ENCODE peak calls at places on chromosomes 2 and 18, in seven cellular contexts. K, M, G, Z, Y, T and C are unnamed samples.

GRCh38 chr2:45452866-45453265 is 158.2 kb downstream of the SRBD1 start:
- DNase-seq in Z (peak; percentile 87), G (peak; percentile 89), M (no peak), Y (no peak), T (peak; percentile 95), K (no peak), C (no peak)

GRCh38 chr2:61520261-61520660 is 17.9 kb downstream of the XPO1 start:
- DNase-seq in M (peak; percentile 56), T (no peak), G (no peak), K (no peak), Y (no peak), Z (no peak), C (no peak)

GRCh38 chr2:26846334-26846863 is 1.5 kb upstream of the DPYSL5 start:
- DNase-seq in K (peak; percentile 80), Z (peak; percentile 31), T (peak; percentile 72), Y (peak; percentile 77), M (peak; percentile 67), G (peak; percentile 66), C (peak; percentile 83)

GRCh38 chr2:240139666-240140393 is 628 bp downstream of the OTOS start:
- DNase-seq in Z (no peak), K (peak; percentile 34), Y (no peak), M (no peak), G (no peak), T (no peak), C (no peak)

GRCh38 chr2:12456293-12457151 is 260.2 kb upstream of the TRIB2 start:
- DNase-seq in T (peak; percentile 100), Z (peak; percentile 99), G (peak; percentile 98), K (peak; percentile 95), Y (peak; percentile 85), M (peak; percentile 100), C (peak; percentile 24)

GRCh38 chr2:144357623-144358400 is 162.1 kb downstream of the ZEB2 start:
- DNase-seq in Y (peak; percentile 50), Z (peak; percentile 88), M (peak; percentile 84), T (peak; percentile 99), G (peak; percentile 99), K (no peak), C (peak; percentile 57)

GRCh38 chr18:30999887-31000628 is 42.5 kb downstream of the DSC3 start:
- DNase-seq in Y (no peak), K (no peak), T (no peak), M (no peak), Z (no peak), G (no peak), C (no peak)

GRCh38 chr18:28177828-28178635 is 1.1 kb upstream of the CDH2 start:
- DNase-seq in K (no peak), Y (no peak), T (peak; percentile 61), Z (no peak), G (peak; percentile 75), M (peak; percentile 58), C (peak; percentile 22)

GRCh38 chr18:30280861-30281470 is 761.6 kb downstream of the DSC3 start:
- DNase-seq in T (peak; percentile 49), M (peak; percentile 71), K (no peak), Z (peak; percentile 29), Y (peak; percentile 2), G (peak; percentile 41), C (no peak)

GRCh38 chr2:145985517-145985916 is 1465.6 kb upstream of the ZEB2 start:
- DNase-seq in G (peak; percentile 27), Y (no peak), T (no peak), K (no peak), Z (no peak), M (no peak), C (no peak)

GRCh38 chr18:25445430-25445829 is 93.5 kb upstream of the ZNF521 start:
- DNase-seq in M (no peak), Z (no peak), G (no peak), T (no peak), K (no peak), Y (no peak), C (no peak)

GRCh38 chr2:140808816-140809215 is 1322.0 kb downstream of the LRP1B start:
- DNase-seq in M (no peak), K (no peak), G (no peak), T (no peak), Z (no peak), Y (no peak), C (no peak)
- TF ChIP-seq CTCF in M (no peak), K (no peak), G (no peak), T (no peak), Z (no peak), Y (no peak), C (no peak)

DNA sequence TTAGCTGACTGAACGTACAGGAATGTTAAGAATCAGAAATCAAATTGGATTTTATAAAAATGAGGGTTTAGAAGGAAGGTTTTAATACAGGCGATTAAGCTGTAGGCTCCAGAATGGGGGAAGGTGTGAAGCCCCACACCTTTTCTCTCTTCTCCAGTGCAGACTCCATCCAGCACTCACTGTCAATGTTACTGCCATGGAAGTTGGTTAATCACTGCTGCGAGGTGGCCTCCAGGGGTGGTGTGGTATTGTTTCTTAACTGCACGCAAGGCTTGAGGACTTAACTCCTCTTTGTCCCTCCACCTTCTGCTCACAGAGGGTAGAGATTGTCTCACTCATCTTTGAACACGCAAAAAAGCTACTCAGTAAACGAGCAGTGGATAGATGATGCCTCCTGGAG is 26.9 kb upstream of the YWHAQ start:
- DNase-seq in Y (no peak), Z (no peak), M (no peak), K (no peak), G (no peak), T (no peak), C (no peak)
- TF ChIP-seq CTCF in Y (no peak), Z (peak; percentile 18), M (no peak), K (no peak), G (no peak), T (peak; percentile 16), C (no peak)

DNA sequence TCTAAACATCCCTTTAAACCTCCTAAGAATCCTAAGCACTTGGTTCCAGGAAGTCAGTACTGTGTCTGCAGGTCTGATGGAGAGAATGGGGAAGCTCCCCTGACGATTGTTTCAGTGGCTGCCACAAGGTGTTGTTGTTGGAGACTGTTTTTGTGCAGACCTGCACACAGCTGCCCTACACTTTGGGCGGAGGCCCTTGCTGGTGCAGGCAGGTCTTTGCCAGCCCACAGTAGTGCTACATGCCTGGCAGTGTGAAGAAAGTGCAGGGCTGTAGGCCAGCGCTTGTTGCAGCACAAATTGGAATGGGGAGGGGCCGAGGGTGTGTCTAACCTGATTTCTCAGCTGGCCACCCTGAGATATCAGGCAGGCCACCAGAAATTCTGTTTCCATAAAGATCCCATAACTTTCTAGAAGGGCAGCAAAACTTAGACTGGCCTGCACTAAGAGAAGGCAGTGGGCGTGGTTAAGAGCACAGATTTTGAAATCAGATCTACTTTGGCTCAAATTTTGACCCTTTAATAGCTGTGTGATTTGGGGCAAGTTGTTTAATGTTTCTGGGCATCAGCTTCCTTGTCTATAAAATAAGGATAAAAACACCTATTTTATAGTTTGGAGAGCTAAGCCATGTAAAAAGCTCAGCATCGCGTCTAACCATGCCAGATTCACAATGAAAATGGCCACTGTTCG is 83.7 kb upstream of the SLC1A4 start:
- DNase-seq in M (peak; percentile 58), K (peak; percentile 65), T (no peak), Z (no peak), Y (no peak), G (no peak), C (no peak)
- TF ChIP-seq CTCF in M (no peak), K (no peak), T (no peak), Z (no peak), Y (no peak), G (no peak), C (no peak)

GRCh38 chr2:79327460-79327859 is 167.9 kb upstream of the REG3A start:
- DNase-seq in M (no peak), G (no peak), Y (no peak), K (no peak), T (no peak), Z (no peak), C (no peak)
- TF ChIP-seq CTCF in M (no peak), G (no peak), Y (no peak), K (no peak), T (no peak), Z (no peak), C (no peak)